ENCODE peak calls at places on chromosomes 11 and 22, in four cellular contexts. X is K562, N is PC-3, P is mammary epithelial cell. L is an unnamed sample.

GRCh38 chr11:70711911-70712185 is 313.5 kb downstream of the CTTN start:
- DNase-seq in P (no peak), X (no peak), N (no peak), L (no peak)

GRCh38 chr11:117071344-117071787 is 26.9 kb downstream of the SIK3 start:
- DNase-seq in N (peak), P (no peak), X (peak), L (no peak)

GRCh38 chr11:86513138-86513537 is 138.5 kb downstream of the CCDC81 start:
- DNase-seq in X (no peak), P (no peak), N (no peak), L (no peak)

GRCh38 chr11:113189909-113190667 is 124.3 kb upstream of the TTC12 start:
- DNase-seq in X (peak), P (peak), N (peak), L (peak)

GRCh38 chr11:111733009-111733408 is 33.2 kb downstream of the PPP2R1B start:
- DNase-seq in N (no peak), P (peak), X (no peak), L (peak)

GRCh38 chr11:59197990-59198389 is 14.7 kb downstream of the MPEG1 start:
- DNase-seq in N (no peak), P (no peak), X (no peak), L (no peak)

GRCh38 chr11:27973851-27974536 is 134.0 kb downstream of the KIF18A start:
- DNase-seq in X (no peak), N (no peak), P (no peak), L (no peak)

GRCh38 chr11:16280256-16280682 is 76.1 kb downstream of the SOX6 start:
- DNase-seq in P (peak), N (peak), X (peak), L (peak)

GRCh38 chr11:117584056-117584830 is 212.8 kb downstream of the DSCAML1 start:
- DNase-seq in N (no peak), X (no peak), P (no peak), L (peak)

GRCh38 chr11:94245121-94245520 is 59.3 kb upstream of the IZUMO1R start:
- DNase-seq in N (peak), X (no peak), P (peak), L (no peak)

GRCh38 chr11:11982975-11983374 is 25.5 kb downstream of the DKK3 start:
- DNase-seq in N (peak), P (no peak), X (no peak), L (peak)

GRCh38 chr22:25199726-25200520 is at the start of gene CRYBB3:
- DNase-seq in N (no peak), P (no peak), X (no peak), L (no peak)

GRCh38 chr11:12291313-12291712 is 86.1 kb upstream of the PARVA start:
- DNase-seq in P (no peak), N (no peak), X (no peak), L (no peak)

GRCh38 chr11:8021920-8022319 is 34.8 kb downstream of the EIF3F start:
- DNase-seq in N (no peak), P (no peak), X (no peak), L (no peak)

GRCh38 chr22:36734171-36735058 is 30.9 kb upstream of the CACNG2 start:
- DNase-seq in X (no peak), P (peak), N (peak), L (peak)

GRCh38 chr11:99911116-99911515 is 776.0 kb upstream of the ARHGAP42 start:
- DNase-seq in P (no peak), X (no peak), N (peak), L (no peak)

GRCh38 chr11:76801736-76802135 is 18.6 kb downstream of the TSKU start:
- DNase-seq in P (no peak), N (peak), X (no peak), L (no peak)

GRCh38 chr22:47328550-47329243 is 566.2 kb downstream of the TBC1D22A start:
- DNase-seq in N (peak), P (peak), X (peak), L (peak)

GRCh38 chr11:129368889-129369672 is 6.6 kb upstream of the BARX2 start:
- DNase-seq in N (peak), X (no peak), P (no peak), L (no peak)

GRCh38 chr11:13691296-13691899 is 22.9 kb downstream of the FAR1 start:
- DNase-seq in P (no peak), N (no peak), X (no peak), L (no peak)

GRCh38 chr11:587978-588380 is 11.7 kb downstream of the PHRF1 start:
- DNase-seq in P (no peak), N (no peak), X (peak), L (peak)

GRCh38 chr11:78514922-78515502 is 59.7 kb downstream of the NARS2 start:
- DNase-seq in P (no peak), N (no peak), X (no peak), L (no peak)

GRCh38 chr11:68891356-68891948 is 12.2 kb downstream of the MRPL21 start:
- DNase-seq in X (no peak), N (no peak), P (no peak), L (no peak)

GRCh38 chr22:47563406-47564157 is 801.1 kb downstream of the TBC1D22A start:
- DNase-seq in X (no peak), N (no peak), P (no peak), L (no peak)

GRCh38 chr22:49632199-49633009 is 195.3 kb downstream of the BRD1 start:
- DNase-seq in N (peak), P (peak), X (no peak), L (peak)

GRCh38 chr11:23205156-23205871 is 345.0 kb upstream of the CCDC179 start:
- DNase-seq in X (no peak), N (peak), P (peak), L (peak)

GRCh38 chr22:49959782-49960158 is 802 bp upstream of the PIM3 start:
- DNase-seq in X (no peak), P (peak), N (peak), L (no peak)

GRCh38 chr22:37824674-37825641 is 1.8 kb downstream of the GALR3 start:
- DNase-seq in X (no peak), N (no peak), P (peak), L (peak)

GRCh38 chr11:101341578-101341977 is 212.0 kb upstream of the PGR start:
- DNase-seq in P (no peak), X (no peak), N (no peak), L (no peak)

GRCh38 chr22:32649515-32650200 is 151.8 kb upstream of the TIMP3 start:
- DNase-seq in X (peak), P (no peak), N (no peak), L (peak)

GRCh38 chr11:97938789-97939188 is 1082.0 kb upstream of the CNTN5 start:
- DNase-seq in P (no peak), X (no peak), N (no peak), L (no peak)

GRCh38 chr22:35452351-35452781 is 52.4 kb downstream of the MCM5 start:
- DNase-seq in P (no peak), X (no peak), N (no peak), L (no peak)

GRCh38 chr11:110798231-110798630 is 86.0 kb upstream of the ARHGAP20 start:
- DNase-seq in N (no peak), P (no peak), X (no peak), L (no peak)

GRCh38 chr11:10742460-10743208 is 8.4 kb upstream of the CTR9 start:
- DNase-seq in X (peak), N (peak), P (peak), L (peak)

GRCh38 chr11:109304159-109304558 is 117.8 kb upstream of the C11orf87 start:
- DNase-seq in X (no peak), N (peak), P (peak), L (peak)

GRCh38 chr22:38727530-38728451 is 22.0 kb downstream of the GTPBP1 start:
- DNase-seq in X (no peak), N (no peak), P (no peak), L (no peak)

GRCh38 chr11:35619754-35620640 is 1.7 kb downstream of the FJX1 start:
- DNase-seq in X (peak), N (peak), P (no peak), L (peak)

GRCh38 chr11:57761301-57762234 is at the start of gene CTNND1:
- DNase-seq in N (peak), P (peak), X (peak), L (peak)

GRCh38 chr11:6315811-6316425 is 4.4 kb downstream of the CAVIN3 start:
- DNase-seq in X (peak), P (peak), N (peak), L (peak)

GRCh38 chr11:17446482-17446881 is 30.2 kb downstream of the ABCC8 start:
- DNase-seq in P (no peak), X (no peak), N (no peak), L (no peak)
- TF ChIP-seq CTCF in P (no peak), X (no peak), N (no peak), L (no peak)

DNA sequence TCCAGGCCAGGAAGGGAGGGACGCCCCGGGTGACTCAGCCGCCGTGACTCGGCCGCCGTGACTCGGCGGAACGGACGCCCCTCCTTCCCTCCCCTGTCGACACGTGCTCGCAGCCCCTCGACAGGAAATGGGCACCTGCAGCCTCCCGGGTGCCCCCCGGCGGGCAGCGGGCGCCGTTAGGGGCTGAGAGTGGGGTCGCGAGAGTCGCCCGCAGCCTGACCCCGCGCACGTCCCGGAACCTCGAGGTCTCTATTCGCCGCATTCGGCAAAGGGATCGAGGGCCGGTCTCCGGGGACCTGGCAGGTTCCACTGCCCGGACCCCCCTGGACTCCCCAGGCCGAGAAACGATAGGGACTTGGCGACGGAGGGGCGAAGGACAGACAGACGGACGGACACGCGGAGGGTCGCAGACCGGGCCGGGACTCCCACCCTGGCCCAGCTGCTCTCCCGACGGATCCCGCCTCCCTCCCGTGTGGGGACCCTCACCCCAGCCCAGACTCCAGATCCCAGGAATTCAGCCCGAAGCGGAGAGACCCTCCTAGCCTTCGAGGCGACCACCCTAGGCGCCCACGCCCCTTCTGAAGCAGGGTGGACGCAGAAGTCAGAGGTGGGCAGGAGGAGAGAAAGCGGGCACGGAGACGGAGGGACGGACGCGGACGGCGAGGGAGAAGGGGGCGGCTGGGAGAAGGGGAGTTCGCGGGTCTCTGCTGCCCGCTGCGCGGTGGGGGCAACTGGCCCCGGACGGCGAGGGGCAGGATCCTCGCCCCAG is 648 bp downstream of the FOSL1 start:
- DNase-seq in X (peak), N (peak), P (no peak), L (peak)
- TF ChIP-seq EZH2 in X (no peak), N (no peak), P (no peak), L (no peak)

DNA sequence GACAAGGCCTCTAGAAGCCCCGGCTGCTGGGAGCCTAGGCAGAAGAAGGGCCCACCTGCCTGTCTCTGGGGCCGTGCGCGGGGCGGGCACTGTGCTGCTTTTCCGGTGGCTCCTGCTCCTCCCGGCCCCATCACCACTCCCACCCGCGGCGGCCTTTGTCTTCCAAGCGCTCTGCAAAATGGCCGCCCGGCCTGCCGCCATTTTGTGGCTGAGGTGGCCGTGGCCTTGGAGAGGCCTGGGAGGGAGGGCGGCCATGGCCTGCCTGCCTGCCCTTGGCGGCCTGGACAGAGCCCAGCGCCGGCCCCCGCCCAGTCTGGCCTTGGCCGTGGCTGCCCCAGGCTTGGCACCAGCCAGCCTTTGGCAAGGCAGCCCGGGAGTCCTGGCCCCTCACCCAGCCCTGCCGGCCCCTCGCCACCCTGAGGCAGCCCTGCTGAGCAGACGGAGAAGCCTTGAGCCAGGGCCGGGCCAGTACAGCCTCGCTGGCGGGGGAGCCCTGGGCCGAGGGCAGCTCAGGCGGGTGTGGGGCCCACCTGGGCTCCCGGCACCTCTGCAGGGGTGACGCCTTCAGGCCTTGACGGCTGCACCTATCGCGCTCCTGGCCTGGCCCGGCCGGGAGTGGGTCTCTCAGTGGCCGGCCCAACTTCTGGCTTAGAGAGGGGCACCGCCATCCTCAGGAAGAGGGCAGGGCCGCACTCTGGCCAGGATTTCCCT is 46.0 kb upstream of the PPARA start:
- DNase-seq in P (peak), X (no peak), N (no peak), L (peak)
- H3K9ac ChIP-seq in P (peak), X (no peak), N (no peak), L (peak)

GRCh38 chr22:28841111-28841510 is 40.7 kb upstream of the XBP1 start:
- DNase-seq in N (no peak), P (no peak), X (no peak), L (no peak)
- TF ChIP-seq CTCF in N (no peak), P (no peak), X (no peak), L (no peak)

DNA sequence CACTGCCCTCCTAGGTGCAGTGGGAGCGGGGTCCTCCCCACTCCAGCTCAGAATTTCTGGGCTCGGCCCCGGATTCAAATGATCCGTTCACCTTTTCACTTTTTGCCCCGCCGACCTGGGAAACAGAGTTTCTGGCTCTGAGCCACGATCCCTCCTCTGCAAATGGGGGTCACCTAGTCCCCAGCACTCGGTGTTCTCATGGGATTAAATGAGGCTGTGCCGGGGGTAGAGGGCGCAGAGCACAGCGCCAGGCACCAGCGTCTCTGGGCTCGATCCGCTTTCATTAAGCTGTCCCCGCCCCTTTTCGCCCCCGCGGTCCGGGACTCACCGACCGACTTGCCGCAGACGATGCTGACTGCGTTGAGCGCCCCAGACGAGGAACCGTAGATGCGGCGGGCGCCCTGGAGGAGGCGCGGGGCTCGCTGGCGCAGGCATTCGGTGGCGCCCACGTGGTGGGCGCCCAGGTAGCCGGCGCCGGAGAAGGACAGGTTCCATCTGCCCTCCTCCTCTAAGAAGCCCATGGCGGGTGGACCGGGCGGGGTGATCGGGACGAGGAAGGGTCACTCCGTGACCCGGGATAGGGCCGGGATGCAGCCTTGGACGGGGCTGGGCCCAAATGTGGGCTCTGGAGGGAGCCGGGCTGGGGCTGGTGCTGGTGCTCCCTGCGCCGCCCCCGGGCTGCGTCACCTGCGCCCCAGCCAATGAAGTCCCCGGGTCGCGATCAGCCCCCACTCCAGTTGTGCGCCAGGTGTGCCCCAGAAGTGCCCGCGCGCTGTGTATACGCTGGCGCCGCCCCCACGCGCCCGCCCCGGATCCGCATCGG is at the start of gene PNPLA5:
- DNase-seq in P (no peak), N (no peak), X (no peak), L (no peak)
- TF ChIP-seq EZH2 in P (peak), N (no peak), X (no peak), L (peak)

DNA sequence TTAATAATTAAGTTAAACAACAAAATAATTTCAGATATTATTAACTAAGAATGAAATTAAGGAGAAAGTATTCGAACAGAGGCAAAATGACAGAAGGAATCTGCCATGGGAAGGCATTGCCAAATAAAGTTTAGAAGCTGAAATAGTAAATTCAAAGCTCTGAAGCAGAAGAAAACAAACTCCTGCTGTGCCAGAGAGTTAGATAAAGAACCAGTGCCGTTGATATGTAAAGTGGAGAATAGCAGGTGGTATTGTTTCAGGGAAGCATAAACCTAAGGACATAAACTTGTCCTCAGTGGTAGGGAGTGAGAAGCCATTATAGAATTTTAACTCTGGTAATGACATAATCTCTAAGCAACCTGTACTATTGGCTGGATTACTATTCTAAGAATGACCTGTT is 2.7 kb upstream of the HBG2 start:
- DNase-seq in X (no peak), P (no peak), N (no peak), L (no peak)
- H3K9ac ChIP-seq in X (no peak), P (no peak), N (no peak), L (no peak)

GRCh38 chr11:60252709-60253108 is 9.8 kb upstream of the MS4A4E start:
- DNase-seq in N (no peak), X (no peak), P (no peak), L (no peak)

GRCh38 chr11:60252208-60252566 is 9.2 kb upstream of the MS4A4E start:
- DNase-seq in P (no peak), X (no peak), N (no peak), L (no peak)

DNA sequence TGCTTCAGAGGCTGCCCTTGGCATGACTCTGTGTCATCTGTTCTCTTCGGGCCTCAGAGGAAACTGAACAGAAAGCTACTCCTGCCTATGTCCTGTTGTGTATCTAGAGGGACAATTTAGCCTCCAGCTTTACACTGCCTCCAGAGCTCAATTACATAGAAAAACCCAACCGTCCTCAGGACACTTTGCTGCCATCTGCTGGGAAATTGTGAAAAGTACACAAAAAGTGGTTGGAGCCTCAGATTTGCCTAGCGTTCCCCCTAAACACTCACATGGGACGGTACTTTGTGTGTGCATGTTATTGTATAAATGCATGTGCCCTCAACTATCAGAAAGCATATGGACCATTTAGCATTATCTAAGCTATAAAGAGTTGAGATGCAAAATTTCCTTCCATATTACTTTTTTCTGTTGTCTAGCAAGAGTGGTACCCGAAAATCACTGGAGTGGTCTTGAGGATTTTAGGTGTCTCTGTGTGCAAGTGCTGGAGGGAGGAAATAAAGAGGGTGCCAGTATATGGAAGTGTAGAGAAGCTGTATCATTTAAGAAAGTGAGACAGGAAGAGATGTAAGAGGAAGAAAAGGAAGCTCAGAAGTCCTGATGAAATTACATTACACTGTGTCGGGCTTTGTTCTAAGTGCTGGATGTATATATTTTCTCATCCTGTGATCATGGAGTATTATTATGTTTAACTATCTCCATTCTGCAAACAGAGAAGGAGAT is 8.7 kb upstream of the MS4A4E start:
- DNase-seq in X (peak), P (peak), N (peak), L (no peak)
- TF ChIP-seq CTCF in X (peak), P (peak), N (peak), L (no peak)

GRCh38 chr11:61555051-61555969 is 25.6 kb downstream of the SYT7 start:
- DNase-seq in N (peak), P (no peak), X (peak), L (no peak)
- TF ChIP-seq EZH2 in N (no peak), P (no peak), X (no peak), L (peak)